ENCODE peak calls at places on chromosomes 16 and 17, in five cellular contexts. W, P, J, B and R are unnamed samples.

GRCh38 chr16:188674-189073 is 8.4 kb downstream of the HBQ1 start:
- DNase-seq in W (no peak), P (no peak), J (no peak), B (no peak), R (peak; percentile 70)

GRCh38 chr16:84790291-84790690 is 29.5 kb upstream of the CRISPLD2 start:
- DNase-seq in W (no peak), P (no peak), J (no peak), B (no peak), R (no peak)

GRCh38 chr16:88194397-88195020 is 188.2 kb upstream of the ZNF469 start:
- DNase-seq in W (peak; percentile 73), P (no peak), J (no peak), B (peak; percentile 44), R (peak; percentile 56)

GRCh38 chr17:53336281-53336680 is 486.4 kb upstream of the KIF2B start:
- DNase-seq in W (no peak), P (no peak), J (no peak), B (no peak), R (no peak)

GRCh38 chr16:46962629-46963028 is 10.8 kb downstream of the DNAJA2 start:
- DNase-seq in W (no peak), P (no peak), J (no peak), B (no peak), R (no peak)

GRCh38 chr17:81199482-81199830 is 23.3 kb downstream of the CEP131 start:
- DNase-seq in W (no peak), P (no peak), J (no peak), B (no peak), R (no peak)

GRCh38 chr17:13746379-13746778 is 144.7 kb upstream of the HS3ST3A1 start:
- DNase-seq in W (no peak), P (no peak), J (no peak), B (no peak), R (no peak)

GRCh38 chr17:79362086-79362995 is 248.5 kb downstream of the RBFOX3 start:
- DNase-seq in W (no peak), P (no peak), J (no peak), B (no peak), R (no peak)

GRCh38 chr17:72466199-72466598 is 345.4 kb downstream of the SOX9 start:
- DNase-seq in W (no peak), P (no peak), J (peak; percentile 76), B (no peak), R (no peak)

GRCh38 chr16:17633146-17633966 is 162.6 kb upstream of the XYLT1 start:
- DNase-seq in W (no peak), P (no peak), J (no peak), B (no peak), R (no peak)